ENCODE peak calls at places on chromosomes 4 and X, in five cellular contexts. One of them, this sample, is unnamed.

GRCh38 chrX:47047989-47048388 is 30.3 kb upstream of the RGN start:
- DNase-seq in colonic mucosa: no peak
- DNase-seq in astrocyte: no peak
- DNase-seq in AG04449: no peak
- DNase-seq in lower leg skin: no peak
- DNase-seq in this sample: no peak

GRCh38 chr4:47669946-47670345 is 167.9 kb downstream of the CORIN start:
- DNase-seq in colonic mucosa: no peak
- DNase-seq in astrocyte: peak
- DNase-seq in AG04449: no peak
- DNase-seq in lower leg skin: no peak
- DNase-seq in this sample: no peak

GRCh38 chrX:110317079-110317819 is 636 bp downstream of the AMMECR1 start:
- DNase-seq in colonic mucosa: peak
- DNase-seq in astrocyte: no peak
- DNase-seq in AG04449: no peak
- DNase-seq in lower leg skin: peak
- DNase-seq in this sample: peak

GRCh38 chr4:23818097-23818648 is 71.7 kb downstream of the PPARGC1A start:
- DNase-seq in colonic mucosa: no peak
- DNase-seq in astrocyte: no peak
- DNase-seq in AG04449: no peak
- DNase-seq in lower leg skin: no peak
- DNase-seq in this sample: no peak

GRCh38 chrX:150362599-150363481 is at the start of gene MAMLD1:
- DNase-seq in colonic mucosa: peak
- DNase-seq in astrocyte: peak
- DNase-seq in AG04449: no peak
- DNase-seq in lower leg skin: peak
- DNase-seq in this sample: peak

GRCh38 chr4:19729873-19730735 is 521.6 kb upstream of the SLIT2 start:
- DNase-seq in colonic mucosa: no peak
- DNase-seq in astrocyte: peak
- DNase-seq in AG04449: no peak
- DNase-seq in lower leg skin: no peak
- DNase-seq in this sample: no peak

GRCh38 chr4:52983563-52984303 is 121.6 kb downstream of the RASL11B start:
- DNase-seq in colonic mucosa: peak
- DNase-seq in astrocyte: peak
- DNase-seq in AG04449: no peak
- DNase-seq in lower leg skin: no peak
- DNase-seq in this sample: peak

GRCh38 chr4:183249854-183250253 is 70.2 kb downstream of the CLDN22 start:
- DNase-seq in colonic mucosa: no peak
- DNase-seq in astrocyte: peak
- DNase-seq in AG04449: no peak
- DNase-seq in lower leg skin: no peak
- DNase-seq in this sample: peak

GRCh38 chr4:23855912-23856605 is 33.8 kb downstream of the PPARGC1A start:
- DNase-seq in colonic mucosa: no peak
- DNase-seq in astrocyte: peak
- DNase-seq in AG04449: no peak
- DNase-seq in lower leg skin: no peak
- DNase-seq in this sample: no peak

GRCh38 chr4:47145630-47146029 is 114.3 kb downstream of the GABRB1 start:
- DNase-seq in colonic mucosa: no peak
- DNase-seq in astrocyte: peak
- DNase-seq in AG04449: peak
- DNase-seq in lower leg skin: no peak
- DNase-seq in this sample: peak

GRCh38 chr4:24105183-24106039 is 215.6 kb upstream of the PPARGC1A start:
- DNase-seq in colonic mucosa: peak
- DNase-seq in astrocyte: peak
- DNase-seq in AG04449: peak
- DNase-seq in lower leg skin: peak
- DNase-seq in this sample: no peak

DNA sequence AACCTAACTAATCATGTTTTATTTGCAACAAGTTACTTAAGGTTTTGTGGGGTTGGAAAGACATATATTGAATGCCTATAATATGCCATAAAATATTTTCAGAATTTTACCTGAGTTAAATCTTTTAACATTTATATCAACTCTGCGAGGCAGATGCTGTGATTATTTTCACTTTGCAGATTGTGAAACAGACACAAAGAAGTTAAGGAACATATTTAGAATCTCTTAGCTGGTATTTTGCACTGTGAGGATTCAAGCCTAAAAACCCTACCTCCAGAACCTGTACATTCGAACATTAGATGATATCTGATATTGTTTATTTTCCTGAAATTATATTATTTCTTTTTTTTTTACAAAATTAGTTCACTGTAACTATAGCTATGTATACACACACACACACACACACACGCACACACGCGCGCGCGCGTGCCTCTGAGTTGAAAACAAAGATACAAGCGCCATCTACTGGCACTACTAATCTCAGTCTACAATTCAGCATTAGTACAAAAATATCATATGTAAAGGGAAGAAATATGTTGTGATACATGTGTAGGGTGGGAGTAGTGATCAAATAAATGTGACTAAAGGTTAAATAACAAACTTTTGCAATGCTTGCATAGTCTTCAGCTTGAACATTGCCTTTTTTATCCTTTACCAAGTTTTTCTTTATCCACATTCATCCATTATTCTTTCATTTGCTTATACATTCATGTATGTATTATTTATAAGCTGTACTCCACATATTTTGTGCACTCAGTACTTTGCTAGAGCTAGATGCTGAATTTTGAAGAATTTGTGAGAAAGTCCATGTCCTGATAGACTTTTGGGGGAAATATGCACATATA is 61.5 kb downstream of the ANXA10 start:
- DNase-seq in colonic mucosa: peak
- DNase-seq in astrocyte: peak
- DNase-seq in AG04449: no peak
- DNase-seq in lower leg skin: peak
- DNase-seq in this sample: no peak
- TF ChIP-seq CTCF in colonic mucosa: peak
- TF ChIP-seq CTCF in astrocyte: peak
- TF ChIP-seq CTCF in AG04449: peak
- TF ChIP-seq CTCF in lower leg skin: no peak
- TF ChIP-seq CTCF in this sample: peak

GRCh38 chr4:7814451-7814850 is 125.2 kb downstream of the AFAP1 start:
- DNase-seq in colonic mucosa: no peak
- DNase-seq in astrocyte: no peak
- DNase-seq in AG04449: no peak
- DNase-seq in lower leg skin: no peak
- DNase-seq in this sample: no peak

GRCh38 chr4:7811536-7812190 is 128.0 kb downstream of the AFAP1 start:
- DNase-seq in colonic mucosa: peak
- DNase-seq in astrocyte: peak
- DNase-seq in AG04449: no peak
- DNase-seq in lower leg skin: no peak
- DNase-seq in this sample: no peak

GRCh38 chr4:7812191-7812860 is 127.3 kb downstream of the AFAP1 start:
- DNase-seq in colonic mucosa: no peak
- DNase-seq in astrocyte: peak
- DNase-seq in AG04449: no peak
- DNase-seq in lower leg skin: no peak
- DNase-seq in this sample: no peak

GRCh38 chr4:7813674-7814073 is 126.0 kb downstream of the AFAP1 start:
- DNase-seq in colonic mucosa: no peak
- DNase-seq in astrocyte: peak
- DNase-seq in AG04449: no peak
- DNase-seq in lower leg skin: no peak
- DNase-seq in this sample: no peak

GRCh38 chr4:7812921-7813320 is 126.7 kb downstream of the AFAP1 start:
- DNase-seq in colonic mucosa: no peak
- DNase-seq in astrocyte: no peak
- DNase-seq in AG04449: no peak
- DNase-seq in lower leg skin: no peak
- DNase-seq in this sample: no peak
- TF ChIP-seq CTCF in colonic mucosa: no peak
- TF ChIP-seq CTCF in astrocyte: no peak
- TF ChIP-seq CTCF in AG04449: no peak
- TF ChIP-seq CTCF in lower leg skin: no peak
- TF ChIP-seq CTCF in this sample: no peak

GRCh38 chrX:101799387-101799786 is 132.4 kb downstream of the ZMAT1 start:
- DNase-seq in colonic mucosa: peak
- DNase-seq in astrocyte: peak
- DNase-seq in AG04449: peak
- DNase-seq in lower leg skin: peak
- DNase-seq in this sample: peak
- TF ChIP-seq CTCF in colonic mucosa: peak
- TF ChIP-seq CTCF in astrocyte: peak
- TF ChIP-seq CTCF in AG04449: peak
- TF ChIP-seq CTCF in lower leg skin: no peak
- TF ChIP-seq CTCF in this sample: peak

GRCh38 chr4:144954224-144954623 is 143.8 kb downstream of the ANAPC10 start:
- DNase-seq in colonic mucosa: no peak
- DNase-seq in astrocyte: no peak
- DNase-seq in AG04449: no peak
- DNase-seq in lower leg skin: no peak
- DNase-seq in this sample: no peak

DNA sequence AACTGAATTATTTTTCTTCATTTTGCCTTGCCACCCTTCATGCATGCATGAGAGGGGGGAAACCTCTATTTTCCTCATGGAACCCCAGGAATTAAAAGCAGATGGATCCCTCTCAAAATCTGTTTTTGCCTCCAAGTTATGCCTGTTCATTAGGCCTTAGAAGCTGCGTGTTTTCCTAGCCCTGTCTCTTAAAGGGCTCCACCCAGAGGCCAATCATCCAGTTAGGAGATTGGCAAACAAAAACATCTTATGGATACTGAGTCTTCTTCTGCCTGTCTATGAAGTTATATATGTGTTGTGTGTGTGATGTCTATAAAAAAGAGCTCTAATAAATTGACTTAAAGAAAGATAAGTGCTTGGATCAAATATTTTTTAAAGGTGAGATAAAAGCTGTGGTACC is 142.9 kb downstream of the ANAPC10 start:
- DNase-seq in colonic mucosa: no peak
- DNase-seq in astrocyte: no peak
- DNase-seq in AG04449: no peak
- DNase-seq in lower leg skin: no peak
- DNase-seq in this sample: no peak
- TF ChIP-seq CTCF in colonic mucosa: no peak
- TF ChIP-seq CTCF in astrocyte: no peak
- TF ChIP-seq CTCF in AG04449: no peak
- TF ChIP-seq CTCF in lower leg skin: no peak
- TF ChIP-seq CTCF in this sample: no peak

DNA sequence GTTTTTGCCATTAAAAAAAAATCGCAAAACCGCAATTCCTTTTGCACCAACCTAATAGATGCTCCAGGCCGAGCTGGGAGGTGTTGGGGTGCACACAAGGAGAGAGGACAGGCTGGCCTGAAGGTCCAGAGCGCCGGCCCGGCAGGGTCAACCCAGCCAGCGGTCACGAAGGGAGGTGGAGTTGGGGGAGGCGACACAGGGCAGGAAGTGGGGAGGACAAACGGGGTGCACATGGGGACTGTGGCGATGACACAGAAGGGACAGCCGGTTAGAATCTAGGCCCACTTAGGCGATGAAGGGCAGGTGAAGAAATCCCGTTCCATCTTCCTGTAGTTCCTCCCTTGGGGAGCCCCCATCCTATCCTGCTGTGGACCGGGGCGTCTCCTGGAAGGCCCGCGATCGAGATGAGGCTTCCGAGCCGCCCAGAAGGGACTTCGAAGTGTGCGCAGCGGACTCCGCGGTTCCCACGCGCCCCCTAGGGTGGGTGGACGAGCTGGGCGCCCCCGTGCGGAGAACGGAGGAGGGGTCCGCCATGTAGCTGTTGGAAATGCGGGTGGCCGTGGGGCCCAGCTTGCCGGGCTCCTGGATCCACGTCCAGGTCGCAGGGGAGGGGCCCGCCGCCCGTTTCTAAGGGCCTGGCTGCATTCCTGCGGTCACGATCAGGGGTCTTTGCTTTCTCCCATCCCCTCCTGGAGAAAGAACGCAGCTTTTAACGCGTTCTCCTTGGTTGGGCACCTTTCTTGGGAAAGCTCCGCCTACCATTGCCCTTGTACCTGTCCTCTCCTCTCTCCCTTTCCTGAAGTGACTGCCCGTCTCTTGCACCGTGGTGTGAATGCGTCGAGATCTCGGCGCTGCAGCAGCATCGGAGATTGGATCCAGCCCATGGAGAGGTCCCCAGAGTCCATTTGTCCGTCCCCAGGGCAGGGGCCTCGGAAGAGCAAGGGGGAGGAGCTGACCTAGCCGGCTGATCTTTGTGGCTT is 17.0 kb upstream of the HPF1 start:
- DNase-seq in colonic mucosa: no peak
- DNase-seq in astrocyte: no peak
- DNase-seq in AG04449: no peak
- DNase-seq in lower leg skin: no peak
- DNase-seq in this sample: no peak
- TF ChIP-seq CTCF in colonic mucosa: no peak
- TF ChIP-seq CTCF in astrocyte: peak
- TF ChIP-seq CTCF in AG04449: peak
- TF ChIP-seq CTCF in lower leg skin: no peak
- TF ChIP-seq CTCF in this sample: peak

GRCh38 chrX:95903490-95903889 is 781.2 kb upstream of the DIAPH2 start:
- DNase-seq in colonic mucosa: no peak
- DNase-seq in astrocyte: no peak
- DNase-seq in AG04449: no peak
- DNase-seq in lower leg skin: no peak
- DNase-seq in this sample: no peak
- TF ChIP-seq CTCF in colonic mucosa: no peak
- TF ChIP-seq CTCF in astrocyte: no peak
- TF ChIP-seq CTCF in AG04449: no peak
- TF ChIP-seq CTCF in lower leg skin: no peak
- TF ChIP-seq CTCF in this sample: no peak

GRCh38 chr4:174056959-174057358 is 226.5 kb downstream of the FBXO8 start:
- DNase-seq in colonic mucosa: no peak
- DNase-seq in astrocyte: no peak
- DNase-seq in AG04449: no peak
- DNase-seq in lower leg skin: no peak
- DNase-seq in this sample: no peak

GRCh38 chr4:174066806-174067205 is 216.7 kb downstream of the FBXO8 start:
- DNase-seq in colonic mucosa: no peak
- DNase-seq in astrocyte: no peak
- DNase-seq in AG04449: no peak
- DNase-seq in lower leg skin: no peak
- DNase-seq in this sample: no peak

GRCh38 chr4:174055344-174055743 is 228.1 kb downstream of the FBXO8 start:
- DNase-seq in colonic mucosa: no peak
- DNase-seq in astrocyte: no peak
- DNase-seq in AG04449: no peak
- DNase-seq in lower leg skin: no peak
- DNase-seq in this sample: no peak

GRCh38 chr4:174058846-174059245 is 224.6 kb downstream of the FBXO8 start:
- DNase-seq in colonic mucosa: no peak
- DNase-seq in astrocyte: no peak
- DNase-seq in AG04449: no peak
- DNase-seq in lower leg skin: no peak
- DNase-seq in this sample: no peak

DNA sequence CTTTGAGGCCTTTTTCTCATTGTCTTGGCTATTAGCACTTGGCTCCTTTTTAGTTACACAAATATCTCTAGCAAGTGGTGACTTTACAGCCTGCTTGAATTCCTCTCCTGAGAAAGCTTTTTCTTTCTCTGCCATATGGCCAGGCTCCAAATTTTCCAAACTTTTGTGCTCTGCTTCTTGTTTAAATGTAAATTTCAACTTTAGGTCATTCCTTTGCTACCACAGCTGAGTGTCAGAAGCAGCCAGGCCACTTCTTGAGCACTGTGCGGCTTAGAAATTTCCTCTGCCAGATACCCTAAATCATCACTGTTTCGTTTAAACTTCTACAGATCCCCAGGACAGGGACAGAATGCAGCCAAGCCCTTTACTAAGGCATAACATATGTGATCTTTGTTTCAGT is 222.4 kb downstream of the FBXO8 start:
- DNase-seq in colonic mucosa: no peak
- DNase-seq in astrocyte: no peak
- DNase-seq in AG04449: no peak
- DNase-seq in lower leg skin: no peak
- DNase-seq in this sample: no peak
- TF ChIP-seq CTCF in colonic mucosa: no peak
- TF ChIP-seq CTCF in astrocyte: no peak
- TF ChIP-seq CTCF in AG04449: no peak
- TF ChIP-seq CTCF in lower leg skin: no peak
- TF ChIP-seq CTCF in this sample: no peak

This sample was measured in GM13977.